ENCODE peak calls at places on chromosomes 6 and 20, in seven cellular contexts. A, D, Y, G, V, X and B are unnamed samples.

GRCh38 chr20:5843054-5843731 is 93.0 kb downstream of the SHLD1 start:
- DNase-seq in A (no peak), D (no peak), Y (no peak), G (no peak), V (no peak), X (no peak), B (no peak)

GRCh38 chr20:20237093-20237959 is 130.6 kb upstream of the INSM1 start:
- DNase-seq in A (peak), D (peak), Y (peak), G (peak), V (peak), X (peak), B (peak)

GRCh38 chr6:77456531-77457248 is 6.6 kb downstream of the HTR1B start:
- DNase-seq in A (no peak), D (peak), Y (peak), G (no peak), V (no peak), X (no peak), B (no peak)

GRCh38 chr6:24981385-24981758 is 45.6 kb upstream of the RIPOR2 start:
- DNase-seq in A (no peak), D (no peak), Y (peak), G (no peak), V (peak), X (peak), B (no peak)

GRCh38 chr20:41087325-41087685 is 50.0 kb upstream of the PLCG1 start:
- DNase-seq in A (no peak), D (no peak), Y (no peak), G (no peak), V (no peak), X (no peak), B (no peak)

GRCh38 chr20:7094438-7094997 is 327.0 kb downstream of the BMP2 start:
- DNase-seq in A (peak), D (peak), Y (peak), G (peak), V (peak), X (peak), B (peak)

GRCh38 chr6:128531696-128532095 is 11.3 kb upstream of the PTPRK start:
- DNase-seq in A (no peak), D (no peak), Y (no peak), G (no peak), V (no peak), X (no peak), B (no peak)

GRCh38 chr6:111263837-111264236 is 176.5 kb downstream of the SLC16A10 start:
- DNase-seq in A (no peak), D (peak), Y (peak), G (no peak), V (no peak), X (no peak), B (no peak)

GRCh38 chr6:119110601-119111548 is 32.4 kb upstream of the FAM184A start:
- DNase-seq in A (peak), D (peak), Y (peak), G (peak), V (peak), X (peak), B (peak)

GRCh38 chr6:163001341-163001740 is 273.6 kb downstream of the PACRG start:
- DNase-seq in A (peak), D (no peak), Y (no peak), G (no peak), V (no peak), X (no peak), B (no peak)

GRCh38 chr6:14671937-14672336 is 554.4 kb downstream of the CD83 start:
- DNase-seq in A (no peak), D (no peak), Y (no peak), G (no peak), V (no peak), X (no peak), B (no peak)

GRCh38 chr6:75331134-75331533 is 46.5 kb upstream of the TMEM30A start:
- DNase-seq in A (no peak), D (no peak), Y (peak), G (no peak), V (no peak), X (no peak), B (no peak)

GRCh38 chr20:44032583-44033138 is 118.0 kb downstream of the TOX2 start:
- DNase-seq in A (no peak), D (no peak), Y (no peak), G (no peak), V (no peak), X (no peak), B (no peak)

GRCh38 chr6:137496392-137496767 is 2.2 kb upstream of the OLIG3 start:
- DNase-seq in A (no peak), D (no peak), Y (no peak), G (no peak), V (peak), X (peak), B (no peak)

GRCh38 chr6:137497722-137498463 is 3.7 kb upstream of the OLIG3 start:
- DNase-seq in A (no peak), D (no peak), Y (no peak), G (no peak), V (peak), X (peak), B (no peak)

GRCh38 chr6:137495652-137496391 is 1.6 kb upstream of the OLIG3 start:
- DNase-seq in A (no peak), D (no peak), Y (no peak), G (no peak), V (peak), X (peak), B (no peak)

GRCh38 chr6:137498488-137499219 is 4.5 kb upstream of the OLIG3 start:
- DNase-seq in A (no peak), D (no peak), Y (no peak), G (no peak), V (no peak), X (no peak), B (no peak)

GRCh38 chr6:137496909-137497721 is 2.9 kb upstream of the OLIG3 start:
- DNase-seq in A (no peak), D (no peak), Y (no peak), G (no peak), V (peak), X (peak), B (no peak)
- H2AFZ ChIP-seq in A (peak), D (no peak), Y (no peak), G (no peak), V (peak), X (no peak), B (no peak)

GRCh38 chr20:56630086-56630493 is 984 bp downstream of the TFAP2C start:
- DNase-seq in A (peak), D (peak), Y (peak), G (peak), V (peak), X (peak), B (no peak)
- TF ChIP-seq EZH2phosphoT487 in A (no peak), D (no peak), Y (no peak), G (no peak), V (no peak), X (no peak), B (no peak)

DNA sequence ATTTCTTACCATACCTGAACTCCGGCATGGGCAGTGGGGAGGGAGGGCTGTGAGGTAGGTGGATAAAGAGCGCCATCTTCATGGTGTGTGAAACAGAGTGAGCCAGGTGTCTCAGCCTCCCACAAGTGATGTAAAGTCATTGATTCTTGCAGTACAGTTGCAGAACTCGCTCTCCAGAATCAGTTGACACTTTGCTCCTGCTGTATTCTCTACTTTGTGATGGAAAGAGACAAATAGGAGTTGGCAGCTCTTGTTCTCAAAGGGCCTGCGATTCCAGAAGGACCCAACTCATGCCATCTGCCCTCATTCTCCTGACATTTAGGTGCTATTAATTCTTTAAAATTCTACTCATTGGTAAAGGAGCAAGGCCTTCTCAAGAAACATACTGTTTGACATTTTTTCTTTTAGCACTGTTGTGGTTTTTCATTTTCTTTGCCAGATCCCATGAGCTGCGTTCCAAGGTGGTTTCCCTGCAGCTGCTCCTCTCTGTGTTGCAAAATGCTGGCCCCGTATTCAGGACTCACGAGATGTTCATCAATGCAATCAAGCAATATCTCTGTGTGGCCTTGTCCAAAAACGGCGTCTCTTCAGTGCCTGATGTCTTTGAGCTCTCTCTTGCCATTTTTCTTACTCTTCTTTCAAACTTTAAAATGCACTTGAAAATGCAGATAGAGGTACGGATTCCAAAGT is 49.3 kb downstream of the ARFGEF2 start:
- DNase-seq in A (no peak), D (no peak), Y (no peak), G (no peak), V (no peak), X (no peak), B (no peak)
- H3K27ac ChIP-seq in A (no peak), D (no peak), Y (no peak), G (no peak), V (no peak), X (no peak), B (no peak)

GRCh38 chr20:42350521-42350920 is 732.3 kb upstream of the CHD6 start:
- DNase-seq in A (no peak), D (no peak), Y (no peak), G (no peak), V (no peak), X (no peak), B (no peak)
- H2AFZ ChIP-seq in A (no peak), D (no peak), Y (no peak), G (no peak), V (no peak), X (no peak), B (no peak)